ENCODE peak calls at places on chromosomes 11 and 22, in nine cellular contexts. Y is ELR; C is GDM1; F is fibroblast of mammary gland; R is NCI-H1694 treated with DMSO at 0.1 percent for 48 hours; Q is GM10248; U is A549; J is activated CD4-positive, CD25-positive, alpha-beta regulatory T cell; V is stimulated activated CD8-positive, alpha-beta memory T cell treated with anti-CD3 and anti-CD28 coated beads, Interleukin-2, amount 100 ng/mL, for 48 hours. O is an unnamed sample.

GRCh38 chr11:36432093-36432469 is 78.0 kb downstream of the TRAF6 start:
- DNase-seq in Y (no peak), C (no peak), F (no peak), R (no peak), Q (no peak), U (no peak), J (no peak), V (no peak), O (no peak)

GRCh38 chr11:2862950-2863618 is 22.5 kb downstream of the CDKN1C start:
- DNase-seq in Y (no peak), C (no peak), F (no peak), R (no peak), Q (no peak), U (no peak), J (no peak), V (no peak), O (no peak)

GRCh38 chr22:42468841-42469240 is 36.6 kb upstream of the NFAM1 start:
- DNase-seq in Y (peak), C (no peak), F (peak), R (no peak), Q (no peak), U (no peak), J (no peak), V (no peak), O (no peak)

GRCh38 chr11:117678651-117679407 is 118.2 kb downstream of the DSCAML1 start:
- DNase-seq in Y (no peak), C (no peak), F (no peak), R (no peak), Q (no peak), U (no peak), J (no peak), V (no peak), O (no peak)

GRCh38 chr11:65291613-65292012 is 23.1 kb upstream of the CDC42EP2 start:
- DNase-seq in Y (peak), C (no peak), F (peak), R (no peak), Q (no peak), U (no peak), J (no peak), V (no peak), O (no peak)

GRCh38 chr11:117020873-117021564 is 77.2 kb downstream of the SIK3 start:
- DNase-seq in Y (no peak), C (no peak), F (no peak), R (no peak), Q (no peak), U (no peak), J (no peak), V (no peak), O (peak)

GRCh38 chr11:117413616-117414015 is 86.0 kb downstream of the CEP164 start:
- DNase-seq in Y (no peak), C (no peak), F (no peak), R (no peak), Q (no peak), U (no peak), J (no peak), V (no peak), O (no peak)

GRCh38 chr11:123033895-123034294 is 28.0 kb downstream of the HSPA8 start:
- DNase-seq in Y (peak), C (no peak), F (peak), R (no peak), Q (no peak), U (peak), J (no peak), V (no peak), O (no peak)

GRCh38 chr11:114199051-114199450 is 97.1 kb upstream of the NNMT start:
- DNase-seq in Y (no peak), C (no peak), F (no peak), R (no peak), Q (no peak), U (no peak), J (no peak), V (no peak), O (no peak)

GRCh38 chr22:19547620-19548019 is 23.4 kb upstream of the CLDN5 start:
- DNase-seq in Y (no peak), C (no peak), F (no peak), R (no peak), Q (no peak), U (no peak), J (no peak), V (no peak), O (no peak)

GRCh38 chr22:48902983-48903650 is 924.6 kb downstream of the BRD1 start:
- DNase-seq in Y (no peak), C (no peak), F (no peak), R (no peak), Q (no peak), U (no peak), J (no peak), V (no peak), O (no peak)

GRCh38 chr11:65803797-65804492 is 17.1 kb downstream of the OVOL1 start:
- DNase-seq in Y (no peak), C (no peak), F (no peak), R (no peak), Q (no peak), U (no peak), J (no peak), V (no peak), O (no peak)

GRCh38 chr22:49008682-49009235 is 818.9 kb downstream of the BRD1 start:
- DNase-seq in Y (no peak), C (no peak), F (no peak), R (no peak), Q (no peak), U (no peak), J (no peak), V (no peak), O (no peak)

GRCh38 chr11:60852639-60853468 is 2.9 kb downstream of the PTGDR2 start:
- DNase-seq in Y (no peak), C (no peak), F (no peak), R (no peak), Q (no peak), U (no peak), J (no peak), V (no peak), O (no peak)

GRCh38 chr22:35330258-35330861 is 30.7 kb downstream of the TOM1 start:
- DNase-seq in Y (peak), C (peak), F (peak), R (no peak), Q (no peak), U (no peak), J (peak), V (peak), O (no peak)

GRCh38 chr22:39972656-39973055 is 12.5 kb downstream of the TMA7B start:
- DNase-seq in Y (no peak), C (no peak), F (no peak), R (no peak), Q (no peak), U (no peak), J (no peak), V (no peak), O (no peak)

GRCh38 chr11:33402066-33402465 is 144.9 kb downstream of the HIPK3 start:
- DNase-seq in Y (no peak), C (no peak), F (no peak), R (no peak), Q (no peak), U (no peak), J (no peak), V (no peak), O (no peak)

GRCh38 chr22:35352214-35353111 is 28.4 kb upstream of the HMOX1 start:
- DNase-seq in Y (peak), C (no peak), F (peak), R (no peak), Q (peak), U (peak), J (peak), V (peak), O (peak)

GRCh38 chr11:87223816-87224215 is 186.1 kb downstream of the TMEM135 start:
- DNase-seq in Y (peak), C (no peak), F (peak), R (no peak), Q (no peak), U (no peak), J (no peak), V (no peak), O (no peak)

GRCh38 chr22:46914916-46915894 is 152.8 kb downstream of the TBC1D22A start:
- DNase-seq in Y (no peak), C (no peak), F (no peak), R (no peak), Q (no peak), U (no peak), J (no peak), V (no peak), O (no peak)

GRCh38 chr11:66066751-66067150 is 3.3 kb upstream of the PACS1 start:
- DNase-seq in Y (no peak), C (no peak), F (no peak), R (no peak), Q (no peak), U (no peak), J (no peak), V (no peak), O (no peak)

GRCh38 chr11:80844110-80844509 is 1403.3 kb upstream of the TENM4 start:
- DNase-seq in Y (no peak), C (no peak), F (no peak), R (no peak), Q (no peak), U (no peak), J (no peak), V (no peak), O (no peak)

GRCh38 chr22:36671398-36671797 is 32.2 kb downstream of the CACNG2 start:
- DNase-seq in Y (no peak), C (no peak), F (no peak), R (no peak), Q (no peak), U (no peak), J (no peak), V (no peak), O (no peak)

GRCh38 chr11:73334244-73335203 is 26.4 kb downstream of the ARHGEF17 start:
- DNase-seq in Y (peak), C (no peak), F (peak), R (no peak), Q (peak), U (peak), J (no peak), V (no peak), O (no peak)

GRCh38 chr11:118438314-118438931 is 2.1 kb downstream of the KMT2A start:
- DNase-seq in Y (peak), C (peak), F (peak), R (no peak), Q (peak), U (peak), J (peak), V (peak), O (peak)

GRCh38 chr11:64352099-64353005 is 6.6 kb upstream of the RPS6KA4 start:
- DNase-seq in Y (no peak), C (no peak), F (no peak), R (no peak), Q (no peak), U (no peak), J (no peak), V (no peak), O (no peak)

GRCh38 chr22:36369922-36370781 is 17.6 kb downstream of the MYH9 start:
- DNase-seq in Y (peak), C (no peak), F (peak), R (no peak), Q (no peak), U (no peak), J (no peak), V (no peak), O (peak)

GRCh38 chr11:132051704-132052103 is 681.3 kb downstream of the NTM start:
- DNase-seq in Y (no peak), C (no peak), F (no peak), R (no peak), Q (no peak), U (no peak), J (no peak), V (no peak), O (no peak)

GRCh38 chr11:83336993-83337392 is 50.8 kb upstream of the CCDC90B start:
- DNase-seq in Y (no peak), C (no peak), F (no peak), R (no peak), Q (no peak), U (no peak), J (no peak), V (no peak), O (no peak)

GRCh38 chr11:69467646-69468045 is 13.8 kb upstream of the LINC01488 start:
- DNase-seq in Y (no peak), C (no peak), F (no peak), R (no peak), Q (no peak), U (no peak), J (no peak), V (no peak), O (no peak)

GRCh38 chr11:131579932-131580387 is 209.5 kb downstream of the NTM start:
- DNase-seq in Y (peak), C (peak), F (peak), R (no peak), Q (peak), U (peak), J (no peak), V (no peak), O (peak)

GRCh38 chr22:45170001-45170466 is 6.3 kb downstream of the NUP50 start:
- DNase-seq in Y (peak), C (no peak), F (no peak), R (no peak), Q (no peak), U (no peak), J (no peak), V (no peak), O (no peak)

GRCh38 chr11:59957094-59957493 is 6.7 kb upstream of the OOSP4A start:
- DNase-seq in Y (peak), C (no peak), F (no peak), R (no peak), Q (no peak), U (no peak), J (no peak), V (no peak), O (no peak)

O was measured in stimulated activated naive B cell treated with anti-CD40 and anti-IgM and Interleukin-4, amounts not matched to agents 10 μg/mL and 1 μg/mL and 100 μg/mL, for 72 hours.